ENCODE peak calls at places on chromosomes 6 and 20, in four cellular contexts. One of them, this sample, is unnamed.
A peak's percentile ranks its signal among the peaks of the same experiment; 100 is the strongest.

GRCh38 chr6:158160932-158161539 is 7.0 kb downstream of the SERAC1 start:
- DNase-seq in AG08396: no peak
- DNase-seq in psoas muscle: no peak
- DNase-seq in GM04504: no peak
- DNase-seq in this sample: no peak

GRCh38 chr6:74585779-74586178 is 620.1 kb downstream of the COL12A1 start:
- DNase-seq in AG08396: no peak
- DNase-seq in psoas muscle: no peak
- DNase-seq in GM04504: no peak
- DNase-seq in this sample: no peak

GRCh38 chr6:110643175-110643574 is 166.8 kb upstream of the SLC22A16 start:
- DNase-seq in AG08396: no peak
- DNase-seq in psoas muscle: no peak
- DNase-seq in GM04504: no peak
- DNase-seq in this sample: no peak

GRCh38 chr6:121677551-121677950 is 242.1 kb downstream of the GJA1 start:
- DNase-seq in AG08396: no peak
- DNase-seq in psoas muscle: no peak
- DNase-seq in GM04504: no peak
- DNase-seq in this sample: no peak

GRCh38 chr6:17877196-17877889 is 110.1 kb downstream of the KIF13A start:
- DNase-seq in AG08396: no peak
- DNase-seq in psoas muscle: no peak
- DNase-seq in GM04504: no peak
- DNase-seq in this sample: no peak

GRCh38 chr20:17653835-17654648 is 28.0 kb downstream of the RRBP1 start:
- DNase-seq in AG08396: no peak
- DNase-seq in psoas muscle: no peak
- DNase-seq in GM04504: no peak
- DNase-seq in this sample: no peak

GRCh38 chr6:115896538-115897129 is 164.1 kb downstream of the FRK start:
- DNase-seq in AG08396: peak; percentile 45
- DNase-seq in psoas muscle: no peak
- DNase-seq in GM04504: peak; percentile 16
- DNase-seq in this sample: no peak

GRCh38 chr6:20168668-20169633 is 43.3 kb downstream of the MBOAT1 start:
- DNase-seq in AG08396: no peak
- DNase-seq in psoas muscle: no peak
- DNase-seq in GM04504: no peak
- DNase-seq in this sample: no peak

GRCh38 chr20:59777814-59778575 is 155.4 kb downstream of the SYCP2 start:
- DNase-seq in AG08396: no peak
- DNase-seq in psoas muscle: no peak
- DNase-seq in GM04504: no peak
- DNase-seq in this sample: no peak

GRCh38 chr6:15577550-15578171 is 85.2 kb downstream of the DTNBP1 start:
- DNase-seq in AG08396: no peak
- DNase-seq in psoas muscle: no peak
- DNase-seq in GM04504: no peak
- DNase-seq in this sample: no peak

This sample was measured in dorsolateral prefrontal cortex.